ENCODE peak calls at places on chromosomes 7 and 10, in five cellular contexts. One of them, this sample, is unnamed.

GRCh38 chr10:85612378-85612775 is 754.2 kb downstream of the GRID1 start:
- DNase-seq in left lung: no peak
- DNase-seq in cardiac fibroblast: no peak
- DNase-seq in coronary artery: peak
- DNase-seq in nephron progenitor cell: no peak
- DNase-seq in this sample: no peak

GRCh38 chr7:95190515-95190914 is 133.8 kb downstream of the PON1 start:
- DNase-seq in nephron progenitor cell: no peak
- DNase-seq in left lung: no peak
- DNase-seq in cardiac fibroblast: no peak
- DNase-seq in coronary artery: no peak
- DNase-seq in this sample: peak

GRCh38 chr7:74479066-74479781 is 25.5 kb downstream of the GTF2IRD1 start:
- DNase-seq in coronary artery: no peak
- DNase-seq in cardiac fibroblast: peak
- DNase-seq in nephron progenitor cell: peak
- DNase-seq in left lung: peak
- DNase-seq in this sample: no peak

GRCh38 chr7:93938293-93938692 is 16.8 kb downstream of the GNG11 start:
- DNase-seq in left lung: no peak
- DNase-seq in coronary artery: no peak
- DNase-seq in nephron progenitor cell: no peak
- DNase-seq in cardiac fibroblast: no peak
- DNase-seq in this sample: no peak

GRCh38 chr10:84543077-84543476 is 214.7 kb downstream of the CCSER2 start:
- DNase-seq in coronary artery: no peak
- DNase-seq in left lung: no peak
- DNase-seq in cardiac fibroblast: no peak
- DNase-seq in nephron progenitor cell: no peak
- DNase-seq in this sample: no peak

GRCh38 chr7:55963584-55964168 is 709 bp upstream of the NIPSNAP2 start:
- DNase-seq in coronary artery: no peak
- DNase-seq in nephron progenitor cell: no peak
- DNase-seq in left lung: no peak
- DNase-seq in cardiac fibroblast: no peak
- DNase-seq in this sample: no peak

GRCh38 chr10:124053971-124054370 is 39.4 kb downstream of the CHST15 start:
- DNase-seq in nephron progenitor cell: no peak
- DNase-seq in left lung: no peak
- DNase-seq in cardiac fibroblast: peak
- DNase-seq in coronary artery: no peak
- DNase-seq in this sample: no peak

GRCh38 chr7:56091591-56091990 is 1.2 kb downstream of the PHKG1 start:
- DNase-seq in nephron progenitor cell: no peak
- DNase-seq in cardiac fibroblast: peak
- DNase-seq in left lung: no peak
- DNase-seq in coronary artery: peak
- DNase-seq in this sample: no peak

GRCh38 chr10:86922553-86922961 is 34.9 kb downstream of the MMRN2 start:
- DNase-seq in left lung: no peak
- DNase-seq in nephron progenitor cell: no peak
- DNase-seq in cardiac fibroblast: no peak
- DNase-seq in coronary artery: no peak
- DNase-seq in this sample: no peak

GRCh38 chr10:97583476-97583875 is 713 bp upstream of the HOGA1 start:
- DNase-seq in coronary artery: no peak
- DNase-seq in cardiac fibroblast: no peak
- DNase-seq in left lung: no peak
- DNase-seq in nephron progenitor cell: no peak
- DNase-seq in this sample: no peak

DNA sequence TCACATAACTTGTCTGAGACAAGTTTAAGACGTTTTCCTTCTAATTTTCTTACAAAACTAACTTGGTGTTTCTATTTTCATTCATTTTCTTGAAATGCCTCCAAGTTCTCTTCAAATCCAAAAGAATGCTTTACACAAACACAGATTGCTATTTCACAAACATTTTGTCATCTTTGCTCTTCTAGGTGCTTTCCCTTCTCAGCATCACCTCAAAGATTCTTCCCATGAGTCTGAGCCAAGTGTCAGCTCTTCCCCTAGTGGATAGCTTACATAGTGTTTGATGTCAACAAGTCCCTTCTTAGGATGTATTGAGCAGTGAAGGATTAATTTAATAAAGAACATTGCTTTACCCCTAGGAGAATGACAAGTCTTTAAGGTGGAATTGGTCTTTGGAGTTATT is 38.1 kb upstream of the SEMA3A start:
- DNase-seq in cardiac fibroblast: peak
- DNase-seq in coronary artery: no peak
- DNase-seq in nephron progenitor cell: no peak
- DNase-seq in left lung: no peak
- DNase-seq in this sample: peak
- TF ChIP-seq CTCF in cardiac fibroblast: peak
- TF ChIP-seq CTCF in coronary artery: no peak
- TF ChIP-seq CTCF in nephron progenitor cell: no peak
- TF ChIP-seq CTCF in left lung: no peak
- TF ChIP-seq CTCF in this sample: peak

DNA sequence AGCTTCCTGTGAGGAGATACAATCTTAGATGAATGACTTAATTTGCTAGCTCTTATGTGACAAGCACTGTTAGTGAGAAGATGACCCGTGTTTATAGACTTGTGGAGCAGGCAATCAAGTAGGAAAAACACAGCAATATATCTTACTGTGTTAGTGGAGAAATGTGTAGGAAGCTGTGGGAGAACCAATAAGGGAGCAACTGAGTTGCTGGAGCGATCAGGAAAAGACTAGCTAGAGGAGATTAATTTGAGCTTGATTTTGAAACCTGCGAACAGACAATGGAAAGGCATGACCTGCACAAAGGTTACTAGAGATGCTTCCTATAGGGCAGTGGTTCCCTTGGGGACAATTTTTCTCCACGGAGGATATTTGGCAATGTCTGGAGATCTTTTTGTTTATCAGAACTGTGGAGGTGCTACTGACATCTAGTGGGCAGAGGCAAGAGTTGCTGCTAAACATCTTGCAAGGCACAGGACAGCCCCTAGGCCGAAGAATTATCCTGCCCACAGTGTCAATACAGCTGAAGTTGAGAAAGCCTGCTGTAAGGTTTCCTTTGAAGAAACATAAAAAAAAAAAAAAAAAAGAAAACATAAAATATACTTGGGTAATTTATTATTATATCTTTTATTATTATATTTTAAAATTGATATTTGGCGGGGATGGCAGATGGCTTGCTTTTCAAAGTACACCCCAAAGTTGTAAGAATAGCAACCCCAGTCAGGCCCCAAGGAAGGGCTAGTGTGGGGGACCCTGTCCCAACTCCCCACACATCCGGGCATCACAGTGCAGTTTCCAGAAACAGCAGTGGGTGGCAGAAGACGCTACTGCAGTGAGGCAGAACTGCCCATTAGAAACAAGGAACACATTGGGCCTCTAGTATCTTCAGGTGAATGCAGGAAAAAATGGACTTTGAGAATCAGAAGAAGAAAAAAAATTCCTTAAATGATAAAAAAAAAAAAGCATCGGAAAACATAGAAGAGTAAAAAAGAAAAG is 481.5 kb downstream of the SH2D4B start:
- DNase-seq in coronary artery: no peak
- DNase-seq in nephron progenitor cell: peak
- DNase-seq in cardiac fibroblast: peak
- DNase-seq in left lung: no peak
- DNase-seq in this sample: peak
- TF ChIP-seq CTCF in coronary artery: peak
- TF ChIP-seq CTCF in nephron progenitor cell: peak
- TF ChIP-seq CTCF in cardiac fibroblast: peak
- TF ChIP-seq CTCF in left lung: peak
- TF ChIP-seq CTCF in this sample: peak

DNA sequence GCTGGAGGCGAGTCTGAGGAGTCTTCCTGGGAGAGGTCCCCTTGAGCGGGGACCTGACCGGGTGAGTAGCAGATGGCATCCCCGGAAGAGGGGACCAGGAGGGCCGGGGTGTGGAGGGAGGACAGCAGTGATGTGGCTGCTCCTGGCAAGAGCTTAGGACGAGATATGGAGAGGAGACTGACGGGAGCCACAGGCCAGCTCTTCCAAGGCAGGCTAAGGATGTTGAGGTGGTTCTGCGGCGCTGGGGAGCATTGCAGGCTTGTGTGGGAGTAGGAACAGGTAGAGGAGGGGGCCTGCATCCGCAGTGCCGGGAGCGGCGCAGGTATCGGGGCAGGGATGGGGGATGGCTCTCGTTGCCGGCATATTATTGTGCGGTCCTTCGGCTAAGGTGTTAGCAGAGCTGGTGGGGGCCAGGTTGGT is 76.7 kb upstream of the ANLN start:
- DNase-seq in left lung: no peak
- DNase-seq in coronary artery: no peak
- DNase-seq in nephron progenitor cell: no peak
- DNase-seq in cardiac fibroblast: no peak
- DNase-seq in this sample: no peak
- TF ChIP-seq CTCF in left lung: no peak
- TF ChIP-seq CTCF in coronary artery: no peak
- TF ChIP-seq CTCF in nephron progenitor cell: no peak
- TF ChIP-seq CTCF in cardiac fibroblast: no peak
- TF ChIP-seq CTCF in this sample: no peak

DNA sequence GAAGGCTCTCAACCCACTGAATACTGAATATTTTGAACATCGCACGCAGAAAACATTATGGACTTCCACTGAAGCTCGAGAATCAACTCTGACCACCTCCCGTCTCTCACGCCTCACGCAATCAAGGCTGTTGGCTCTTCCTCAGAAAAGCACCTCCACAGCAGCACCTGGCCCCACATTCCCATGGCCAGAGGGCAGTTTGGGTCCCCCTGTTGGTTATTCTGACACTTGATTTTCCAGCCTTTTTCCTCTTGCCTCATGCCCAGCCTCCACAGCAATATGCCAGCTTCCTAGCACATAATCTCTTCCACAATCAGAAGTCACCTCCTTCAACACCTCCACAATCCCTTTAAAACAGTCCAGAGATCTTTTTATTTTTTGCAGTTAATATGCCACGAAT is 55.9 kb downstream of the SVOPL start:
- DNase-seq in cardiac fibroblast: no peak
- DNase-seq in nephron progenitor cell: no peak
- DNase-seq in left lung: no peak
- DNase-seq in coronary artery: no peak
- DNase-seq in this sample: no peak
- TF ChIP-seq CTCF in cardiac fibroblast: no peak
- TF ChIP-seq CTCF in nephron progenitor cell: no peak
- TF ChIP-seq CTCF in left lung: no peak
- TF ChIP-seq CTCF in coronary artery: no peak
- TF ChIP-seq CTCF in this sample: peak

DNA sequence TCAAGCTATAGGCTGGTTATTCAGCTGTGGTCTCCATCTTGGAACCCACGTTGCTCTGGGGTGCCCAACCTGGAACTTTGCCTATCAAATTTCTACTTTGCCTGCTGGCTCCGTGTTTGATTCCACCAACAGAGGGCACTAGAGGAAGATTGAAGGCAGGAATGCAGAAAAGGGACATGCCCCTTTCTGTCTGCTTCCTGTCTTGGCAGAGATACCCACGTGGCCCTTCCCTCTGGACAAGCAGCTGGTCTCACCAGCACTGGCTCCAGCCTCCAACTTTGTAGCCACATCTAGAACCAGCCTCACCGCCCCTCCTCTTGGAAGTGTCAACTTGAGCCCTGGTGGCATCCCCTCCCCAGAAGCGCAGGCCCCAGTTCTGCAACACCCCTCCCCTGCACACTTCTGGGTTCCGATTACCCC is 52.1 kb upstream of the ZNF438 start:
- DNase-seq in left lung: no peak
- DNase-seq in cardiac fibroblast: peak
- DNase-seq in coronary artery: no peak
- DNase-seq in nephron progenitor cell: peak
- DNase-seq in this sample: peak
- TF ChIP-seq CTCF in left lung: peak
- TF ChIP-seq CTCF in cardiac fibroblast: peak
- TF ChIP-seq CTCF in coronary artery: no peak
- TF ChIP-seq CTCF in nephron progenitor cell: peak
- TF ChIP-seq CTCF in this sample: peak

GRCh38 chr10:99387071-99387470 is 43.4 kb downstream of the GOT1 start:
- DNase-seq in left lung: no peak
- DNase-seq in cardiac fibroblast: no peak
- DNase-seq in coronary artery: no peak
- DNase-seq in nephron progenitor cell: no peak
- DNase-seq in this sample: no peak
- TF ChIP-seq CTCF in left lung: no peak
- TF ChIP-seq CTCF in cardiac fibroblast: no peak
- TF ChIP-seq CTCF in coronary artery: no peak
- TF ChIP-seq CTCF in nephron progenitor cell: no peak
- TF ChIP-seq CTCF in this sample: no peak

This sample was measured in HFFc6.